ENCODE peak calls at places on chromosomes 6 and 20, in four cellular contexts. Z, X, G and Q are unnamed samples.

GRCh38 chr6:122005661-122006060 is 393.8 kb upstream of the HSF2 start:
- DNase-seq in Z (no peak), X (no peak), G (no peak), Q (no peak)

GRCh38 chr6:164099535-164099982 is 685.0 kb downstream of the QKI start:
- DNase-seq in Z (no peak), X (peak), G (no peak), Q (no peak)

GRCh38 chr20:258269-258858 is 840 bp downstream of the DEFB132 start:
- DNase-seq in Z (no peak), X (no peak), G (no peak), Q (no peak)

GRCh38 chr6:121581327-121581726 is 145.9 kb downstream of the GJA1 start:
- DNase-seq in Z (no peak), X (no peak), G (no peak), Q (no peak)

GRCh38 chr6:82080767-82081166 is 166.8 kb downstream of the IBTK start:
- DNase-seq in Z (no peak), X (no peak), G (no peak), Q (no peak)

GRCh38 chr6:169667716-169668115 is 34.1 kb downstream of the WDR27 start:
- DNase-seq in Z (no peak), X (no peak), G (no peak), Q (no peak)

GRCh38 chr20:63617092-63617875 is 9.6 kb downstream of the GMEB2 start:
- DNase-seq in Z (no peak), X (no peak), G (no peak), Q (no peak)

GRCh38 chr6:12431023-12431422 is 140.9 kb downstream of the EDN1 start:
- DNase-seq in Z (no peak), X (no peak), G (no peak), Q (no peak)

GRCh38 chr6:12848969-12849368 is 132.4 kb downstream of the PHACTR1 start:
- DNase-seq in Z (no peak), X (no peak), G (no peak), Q (no peak)

GRCh38 chr6:20402181-20403079 is 751 bp downstream of the E2F3 start:
- DNase-seq in Z (peak), X (peak), G (no peak), Q (peak)

GRCh38 chr6:139590206-139590605 is 215.8 kb upstream of the CITED2 start:
- DNase-seq in Z (no peak), X (no peak), G (no peak), Q (no peak)

GRCh38 chr20:10090588-10091166 is 55.9 kb downstream of the ANKEF1 start:
- DNase-seq in Z (peak), X (peak), G (no peak), Q (peak)

GRCh38 chr6:76043690-76044089 is 28.8 kb downstream of the IMPG1 start:
- DNase-seq in Z (no peak), X (no peak), G (no peak), Q (no peak)

GRCh38 chr6:157323924-157324276 is 581 bp upstream of the TMEM242 start:
- DNase-seq in Z (peak), X (no peak), G (no peak), Q (peak)

GRCh38 chr20:37627060-37627766 is 66.6 kb upstream of the CTNNBL1 start:
- DNase-seq in Z (peak), X (no peak), G (no peak), Q (peak)

GRCh38 chr20:19850190-19850533 is 92.1 kb downstream of the RIN2 start:
- DNase-seq in Z (no peak), X (peak), G (no peak), Q (no peak)

GRCh38 chr20:20611165-20611564 is 101.3 kb downstream of the RALGAPA2 start:
- DNase-seq in Z (no peak), X (no peak), G (no peak), Q (no peak)

GRCh38 chr20:3262566-3262965 is 23.6 kb upstream of the SLC4A11 start:
- DNase-seq in Z (no peak), X (no peak), G (no peak), Q (no peak)

GRCh38 chr6:47203266-47203967 is 106.3 kb downstream of the TNFRSF21 start:
- DNase-seq in Z (no peak), X (no peak), G (no peak), Q (no peak)

GRCh38 chr6:44067760-44068139 is 59.5 kb downstream of the MRPL14 start:
- DNase-seq in Z (no peak), X (no peak), G (no peak), Q (no peak)

GRCh38 chr6:32946893-32947292 is 6.0 kb downstream of the HLA-DMA start:
- DNase-seq in Z (no peak), X (no peak), G (no peak), Q (no peak)

GRCh38 chr6:108068618-108069017 is 5.9 kb downstream of the OSTM1 start:
- DNase-seq in Z (no peak), X (no peak), G (no peak), Q (no peak)

GRCh38 chr6:39945626-39946025 is 11.4 kb upstream of the MOCS1 start:
- DNase-seq in Z (no peak), X (no peak), G (no peak), Q (no peak)

GRCh38 chr6:80165143-80165542 is 58.7 kb downstream of the BCKDHB start:
- DNase-seq in Z (peak), X (no peak), G (peak), Q (no peak)

GRCh38 chr6:37242042-37242428 is 15.5 kb upstream of the TBC1D22B start:
- DNase-seq in Z (peak), X (no peak), G (no peak), Q (no peak)

GRCh38 chr20:32509639-32510066 is 75.5 kb downstream of the NOL4L start:
- DNase-seq in Z (no peak), X (peak), G (no peak), Q (no peak)

GRCh38 chr6:50819527-50819905 is 845 bp downstream of the TFAP2B start:
- DNase-seq in Z (no peak), X (no peak), G (no peak), Q (no peak)

GRCh38 chr6:41685641-41686380 is 47.5 kb downstream of the MDFI start:
- DNase-seq in Z (no peak), X (no peak), G (no peak), Q (no peak)

GRCh38 chr20:18133962-18134361 is 3.7 kb upstream of the KAT14 start:
- DNase-seq in Z (no peak), X (no peak), G (no peak), Q (no peak)

GRCh38 chr20:45963059-45964011 is 8.7 kb downstream of the ZNF335 start:
- DNase-seq in Z (peak), X (peak), G (no peak), Q (no peak)

GRCh38 chr6:136073216-136073615 is 176.9 kb downstream of the MTFR2 start:
- DNase-seq in Z (no peak), X (no peak), G (no peak), Q (no peak)

GRCh38 chr6:53898026-53898795 is 103.4 kb downstream of the LRRC1 start:
- DNase-seq in Z (no peak), X (no peak), G (no peak), Q (no peak)

GRCh38 chr20:23889775-23890187 is 10.2 kb upstream of the CST5 start:
- DNase-seq in Z (peak), X (peak), G (no peak), Q (peak)

GRCh38 chr20:25237610-25238318 is 10.1 kb upstream of the PYGB start:
- DNase-seq in Z (peak), X (no peak), G (peak), Q (peak)

GRCh38 chr6:112298021-112298745 is 43.8 kb upstream of the LAMA4 start:
- DNase-seq in Z (no peak), X (no peak), G (no peak), Q (no peak)

GRCh38 chr20:7463290-7463689 is 477.0 kb downstream of the HAO1 start:
- DNase-seq in Z (no peak), X (no peak), G (no peak), Q (no peak)

GRCh38 chr6:70973591-70973990 is 16.7 kb upstream of the B3GAT2 start:
- DNase-seq in Z (no peak), X (no peak), G (no peak), Q (no peak)

GRCh38 chr6:154705471-154706113 is 27.6 kb upstream of the SCAF8 start:
- DNase-seq in Z (no peak), X (no peak), G (no peak), Q (no peak)

GRCh38 chr6:142856607-142856856 is 88.4 kb downstream of the HIVEP2 start:
- DNase-seq in Z (no peak), X (no peak), G (no peak), Q (no peak)